ENCODE peak calls at places on chromosome 18, in five cellular contexts. R, U, K, E and P are unnamed samples. For H3K4me1, the result is how much of the 10 kb centered on the place peaks cover.

GRCh38 chr18:69854455-69854854 is 93.2 kb downstream of the CD226 start:
- DNase-seq in R (no peak), U (no peak), K (no peak), E (no peak), P (no peak)

GRCh38 chr18:57970356-57971095 is 73.5 kb upstream of the NEDD4L start:
- DNase-seq in R (no peak), U (no peak), K (no peak), E (no peak), P (no peak)

GRCh38 chr18:59556265-59556664 is 141.0 kb downstream of the CCBE1 start:
- DNase-seq in R (no peak), U (no peak), K (no peak), E (no peak), P (no peak)

GRCh38 chr18:60676807-60677206 is 304.2 kb upstream of the MC4R start:
- DNase-seq in R (no peak), U (no peak), K (no peak), E (no peak), P (no peak)

GRCh38 chr18:51051105-51051712 is 21.2 kb downstream of the SMAD4 start:
- DNase-seq in R (no peak), U (no peak), K (no peak), E (no peak), P (peak)

GRCh38 chr18:56097561-56098095 is 509.6 kb upstream of the TCF4 start:
- DNase-seq in R (no peak), U (no peak), K (no peak), E (no peak), P (no peak)

GRCh38 chr18:80202264-80202998 is 44.9 kb downstream of the PARD6G start:
- DNase-seq in R (no peak), U (no peak), K (no peak), E (no peak), P (no peak)

GRCh38 chr18:42893991-42894390 is 221.5 kb downstream of the RIT2 start:
- DNase-seq in R (no peak), U (no peak), K (no peak), E (no peak), P (no peak)

GRCh38 chr18:2656237-2657042 is 914 bp downstream of the SMCHD1 start:
- DNase-seq in R (peak), U (peak), K (peak), E (peak), P (peak)

GRCh38 chr18:73766915-73767314 is 380.7 kb downstream of the FBXO15 start:
- DNase-seq in R (no peak), U (no peak), K (no peak), E (no peak), P (no peak)

GRCh38 chr18:42813570-42813969 is 301.9 kb downstream of the RIT2 start:
- DNase-seq in R (no peak), U (no peak), K (no peak), E (no peak), P (no peak)

GRCh38 chr18:79740741-79741700 is 56.7 kb upstream of the KCNG2 start:
- DNase-seq in R (peak), U (no peak), K (peak), E (peak), P (no peak)

GRCh38 chr18:5417342-5417741 is 121.8 kb upstream of the ZBTB14 start:
- DNase-seq in R (no peak), U (peak), K (no peak), E (no peak), P (no peak)

GRCh38 chr18:6509417-6510198 is 94.9 kb upstream of the L3MBTL4 start:
- DNase-seq in R (no peak), U (no peak), K (no peak), E (no peak), P (no peak)

GRCh38 chr18:12307871-12308385 is at the start of gene TUBB6:
- DNase-seq in R (peak), U (peak), K (peak), E (peak), P (no peak)

GRCh38 chr18:34909637-34910364 is 131.4 kb upstream of the MAPRE2 start:
- DNase-seq in R (no peak), U (no peak), K (no peak), E (no peak), P (no peak)

GRCh38 chr18:59268722-59269562 is 4.3 kb downstream of the RAX start:
- DNase-seq in R (peak), U (peak), K (peak), E (no peak), P (no peak)

GRCh38 chr18:6748241-6748640 is 18.7 kb downstream of the ARHGAP28 start:
- DNase-seq in R (no peak), U (no peak), K (no peak), E (no peak), P (no peak)

GRCh38 chr18:59915606-59916005 is 15.8 kb downstream of the PMAIP1 start:
- DNase-seq in R (no peak), U (no peak), K (no peak), E (no peak), P (no peak)

GRCh38 chr18:11125372-11126315 is 23.7 kb downstream of the PIEZO2 start:
- DNase-seq in R (no peak), U (no peak), K (no peak), E (no peak), P (no peak)

GRCh38 chr18:76491801-76492668 is 3.0 kb downstream of the ZNF516 start:
- DNase-seq in R (peak), U (peak), K (peak), E (peak), P (peak)

GRCh38 chr18:31230495-31230894 is 67.8 kb upstream of the DSC1 start:
- DNase-seq in R (no peak), U (no peak), K (no peak), E (no peak), P (no peak)

GRCh38 chr18:48031011-48031480 is 100.6 kb upstream of the SMAD2 start:
- DNase-seq in R (no peak), U (peak), K (peak), E (peak), P (no peak)

GRCh38 chr18:58996131-58996632 is 131.5 kb downstream of the ZNF532 start:
- DNase-seq in R (peak), U (no peak), K (no peak), E (no peak), P (no peak)

GRCh38 chr18:48702346-48703032 is 163.7 kb downstream of the CTIF start:
- DNase-seq in R (no peak), U (no peak), K (no peak), E (no peak), P (no peak)

GRCh38 chr18:77105680-77106079 is 26.9 kb downstream of the MBP start:
- DNase-seq in R (no peak), U (no peak), K (no peak), E (no peak), P (no peak)

GRCh38 chr18:62437520-62438329 is 85.1 kb upstream of the ZCCHC2 start:
- DNase-seq in R (peak), U (no peak), K (no peak), E (no peak), P (no peak)

GRCh38 chr18:77062518-77063003 is 70.0 kb downstream of the MBP start:
- DNase-seq in R (no peak), U (peak), K (no peak), E (peak), P (peak)

GRCh38 chr18:22348521-22349316 is 69.0 kb downstream of the CTAGE1 start:
- DNase-seq in R (peak), U (peak), K (peak), E (peak), P (no peak)

GRCh38 chr18:59265246-59266018 is 7.8 kb downstream of the RAX start:
- DNase-seq in R (peak), U (no peak), K (no peak), E (no peak), P (no peak)

GRCh38 chr18:38606841-38607240 is 1041.2 kb upstream of the CELF4 start:
- DNase-seq in R (no peak), U (no peak), K (no peak), E (no peak), P (no peak)

GRCh38 chr18:28136071-28136470 is 40.9 kb downstream of the CDH2 start:
- DNase-seq in R (no peak), U (no peak), K (no peak), E (no peak), P (no peak)

GRCh38 chr18:22826726-22827125 is 106.4 kb upstream of the RBBP8 start:
- DNase-seq in R (no peak), U (no peak), K (no peak), E (no peak), P (no peak)

GRCh38 chr18:70024088-70024487 is 76.4 kb upstream of the CD226 start:
- DNase-seq in R (no peak), U (no peak), K (no peak), E (no peak), P (no peak)

GRCh38 chr18:35478520-35479435 is 19.0 kb downstream of the INO80C start:
- DNase-seq in R (no peak), U (peak), K (no peak), E (peak), P (no peak)

GRCh38 chr18:27605107-27605834 is 420.2 kb upstream of the CHST9 start:
- DNase-seq in R (peak), U (peak), K (no peak), E (peak), P (no peak)

GRCh38 chr18:78017869-78018268 is 768.2 kb downstream of the GALR1 start:
- DNase-seq in R (no peak), U (no peak), K (no peak), E (no peak), P (no peak)

GRCh38 chr18:48529796-48530195 is 9.0 kb upstream of the CTIF start:
- DNase-seq in R (no peak), U (no peak), K (no peak), E (no peak), P (no peak)

GRCh38 chr18:65751145-65752085 is 603 bp downstream of the CDH7 start:
- DNase-seq in R (peak), U (no peak), K (no peak), E (no peak), P (no peak)

GRCh38 chr18:3935316-3935715 is 485.3 kb downstream of the TGIF1 start:
- DNase-seq in R (no peak), U (no peak), K (no peak), E (no peak), P (no peak)
- H3K4me1 ChIP-seq in R (under half), U (under half), K (under half), E (under half), P (under half)

GRCh38 chr18:10033038-10033437 is 119.2 kb downstream of the VAPA start:
- DNase-seq in R (no peak), U (no peak), K (no peak), E (no peak), P (no peak)

GRCh38 chr18:10029711-10030110 is 115.9 kb downstream of the VAPA start:
- DNase-seq in R (peak), U (no peak), K (no peak), E (no peak), P (no peak)

GRCh38 chr18:10035306-10035991 is 121.6 kb downstream of the VAPA start:
- DNase-seq in R (no peak), U (peak), K (no peak), E (no peak), P (no peak)

GRCh38 chr18:10030816-10031541 is 117.2 kb downstream of the VAPA start:
- DNase-seq in R (no peak), U (no peak), K (no peak), E (no peak), P (no peak)

GRCh38 chr18:10032331-10032979 is 118.6 kb downstream of the VAPA start:
- DNase-seq in R (peak), U (no peak), K (peak), E (no peak), P (peak)
- H3K4me3 ChIP-seq in R (no peak), U (peak), K (peak), E (peak), P (no peak)

DNA sequence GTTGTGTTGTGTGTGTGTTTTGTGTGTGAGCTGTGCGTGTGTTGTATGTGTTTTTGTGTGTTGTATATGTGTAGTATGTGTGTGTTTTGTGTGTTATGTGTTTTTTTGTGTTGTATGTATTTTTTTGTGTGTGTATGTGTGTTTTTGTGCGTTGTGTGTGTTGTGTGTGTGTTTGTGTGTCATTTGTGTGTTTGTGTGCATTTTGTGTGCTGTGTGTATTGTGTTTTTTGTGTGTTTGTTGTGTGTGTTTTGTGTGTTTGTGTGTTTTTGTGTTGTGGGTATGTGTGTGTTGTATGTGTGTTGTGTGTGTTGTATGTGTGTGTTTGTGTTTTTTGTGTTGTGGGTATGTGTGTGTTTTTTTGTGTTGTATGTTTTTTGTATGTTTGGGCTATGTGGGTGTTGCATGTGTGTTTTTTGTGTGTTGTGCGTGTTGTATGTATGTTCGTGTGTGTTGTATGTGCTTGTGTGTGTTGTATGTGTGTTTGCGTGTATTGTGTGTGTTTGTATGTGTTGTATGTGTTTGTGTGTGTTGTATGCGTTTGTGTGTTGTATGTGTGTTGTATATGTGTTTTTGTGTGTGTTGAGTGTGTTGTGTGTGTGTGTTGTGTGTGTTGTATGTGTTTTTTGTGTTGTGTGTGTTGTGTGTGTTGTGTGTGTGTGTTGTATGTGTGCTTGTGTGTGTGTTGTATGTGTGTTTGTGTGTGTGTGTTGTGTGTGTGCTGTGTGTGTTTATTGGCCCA is 275.2 kb downstream of the HRH4 start:
- DNase-seq in R (no peak), U (no peak), K (no peak), E (no peak), P (no peak)
- H3K27ac ChIP-seq in R (no peak), U (no peak), K (no peak), E (no peak), P (no peak)

DNA sequence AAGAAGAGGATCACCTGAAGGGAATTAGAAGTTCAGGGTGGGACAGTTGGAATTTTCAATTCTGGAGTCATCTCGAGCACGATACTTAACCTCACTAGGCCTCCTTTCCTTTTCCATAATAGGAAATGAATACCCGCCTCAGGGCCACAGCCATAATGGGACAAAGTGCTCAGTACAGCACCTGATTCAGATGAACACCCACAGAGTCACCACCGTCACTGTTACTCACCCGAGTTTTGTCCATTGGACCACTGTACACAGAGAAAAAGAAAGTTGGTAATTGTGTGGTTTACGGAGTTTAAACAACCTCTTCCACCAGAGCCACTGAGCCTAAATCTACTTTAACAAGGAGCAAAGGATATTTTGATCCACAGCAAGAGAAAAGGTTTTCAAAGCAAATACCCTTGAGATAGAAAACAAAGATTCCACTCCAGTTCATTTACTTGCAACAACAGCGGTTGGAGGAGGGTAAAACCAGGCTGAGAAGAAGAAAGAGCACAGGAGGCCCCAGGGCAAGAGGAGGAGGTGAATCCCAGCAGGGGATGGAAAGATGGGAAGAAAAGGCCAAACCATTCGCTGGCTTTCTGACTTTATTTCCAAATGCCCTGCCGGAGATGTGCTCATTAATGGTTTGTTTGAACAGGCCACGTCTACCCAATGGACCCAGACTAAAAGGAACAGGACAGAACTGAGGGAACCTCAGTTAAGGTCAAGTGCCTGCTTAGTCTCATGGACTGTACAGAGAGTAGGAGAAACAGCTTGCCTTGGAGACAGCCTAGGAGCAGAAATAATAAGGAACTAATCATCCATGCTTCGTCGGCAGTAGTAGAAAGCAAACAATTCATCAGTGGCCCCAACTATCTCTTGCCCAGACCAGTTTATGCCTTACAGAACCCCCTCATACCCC is 121.8 kb upstream of the NDUFV2 start:
- DNase-seq in R (no peak), U (no peak), K (no peak), E (no peak), P (no peak)
- H3K4me1 ChIP-seq in R (under half), U (under half), K (under half), E (under half), P (under half)